ENCODE peak calls at places on chromosomes 1 and 21, in seven cellular contexts. Y is ovary, V is WTC11, S is mammary epithelial cell, M is epithelial cell of esophagus, O is AG09319, W is RWPE1. X is an unnamed sample.

GRCh38 chr1:32904797-32905196 is 3.6 kb upstream of the TMEM54 start:
- DNase-seq in S (no peak), O (no peak), W (no peak), Y (no peak), M (no peak), V (no peak), X (no peak)

GRCh38 chr1:45299296-45299695 is 27.4 kb upstream of the HPDL start:
- DNase-seq in O (no peak), W (no peak), Y (no peak), V (no peak), S (no peak), M (no peak), X (peak; percentile 56)

GRCh38 chr1:12568009-12568767 is 49.8 kb downstream of the DHRS3 start:
- DNase-seq in O (no peak), S (no peak), V (no peak), Y (no peak), M (no peak), W (no peak), X (no peak)

GRCh38 chr1:1264868-1265272 is 8.8 kb downstream of the UBE2J2 start:
- DNase-seq in M (peak; percentile 96), Y (no peak), S (peak; percentile 89), V (peak; percentile 69), W (peak; percentile 85), O (peak; percentile 88), X (peak; percentile 92)

GRCh38 chr21:29540289-29540688 is 241.6 kb downstream of the BACH1 start:
- DNase-seq in S (no peak), M (no peak), V (no peak), Y (no peak), W (no peak), O (no peak), X (no peak)

GRCh38 chr1:145963218-145964019 is 956 bp downstream of the ANKRD34A start:
- DNase-seq in M (peak; percentile 61), V (no peak), O (no peak), Y (no peak), S (peak; percentile 67), W (peak; percentile 78), X (no peak)

GRCh38 chr21:15841856-15842564 is 112.2 kb downstream of the USP25 start:
- DNase-seq in O (peak; percentile 37), Y (no peak), M (peak; percentile 54), W (peak; percentile 8), V (no peak), S (peak; percentile 61), X (no peak)

GRCh38 chr21:44927587-44928461 is 7.1 kb upstream of the ITGB2 start:
- DNase-seq in V (no peak), M (peak; percentile 78), S (peak; percentile 89), W (peak; percentile 84), Y (no peak), O (no peak), X (no peak)

GRCh38 chr1:39405358-39405757 is 86.1 kb upstream of the BMP8A start:
- DNase-seq in W (no peak), S (no peak), Y (peak; percentile 50), O (no peak), V (no peak), M (no peak), X (no peak)

GRCh38 chr1:56469640-56470371 is 109.6 kb downstream of the PLPP3 start:
- DNase-seq in W (no peak), V (no peak), O (no peak), M (peak; percentile 70), Y (no peak), S (peak; percentile 25), X (no peak)

GRCh38 chr1:192805832-192806323 is 3.0 kb upstream of the RGS2 start:
- DNase-seq in V (no peak), S (peak; percentile 85), W (peak; percentile 86), M (peak; percentile 94), O (peak; percentile 77), Y (no peak), X (no peak)

GRCh38 chr21:45386728-45387371 is 18.1 kb upstream of the COL18A1 start:
- DNase-seq in O (peak; percentile 83), M (peak; percentile 46), W (no peak), S (peak; percentile 56), Y (peak; percentile 83), V (no peak), X (no peak)

GRCh38 chr21:46392921-46393320 is 65.8 kb upstream of the DIP2A start:
- DNase-seq in O (peak; percentile 27), M (no peak), W (no peak), Y (peak; percentile 81), V (no peak), S (no peak), X (no peak)

GRCh38 chr1:157993179-157994080 is at the start of gene KIRREL1:
- DNase-seq in O (no peak), S (peak; percentile 61), V (peak; percentile 44), W (peak; percentile 59), M (peak; percentile 65), Y (peak; percentile 82), X (no peak)

GRCh38 chr1:109879881-109880525 is 30.6 kb upstream of the CSF1 start:
- DNase-seq in M (no peak), Y (no peak), S (no peak), V (no peak), O (no peak), W (no peak), X (no peak)

GRCh38 chr1:185265314-185265713 is 51.7 kb downstream of the IVNS1ABP start:
- DNase-seq in Y (no peak), V (no peak), W (no peak), S (no peak), O (no peak), M (no peak), X (no peak)

GRCh38 chr1:95232646-95233320 is 1.2 kb upstream of the RWDD3 start:
- DNase-seq in M (no peak), O (no peak), S (no peak), V (no peak), Y (no peak), W (no peak), X (no peak)

GRCh38 chr1:23865543-23865930 is 2.6 kb downstream of the FUCA1 start:
- DNase-seq in O (peak; percentile 1), M (peak; percentile 88), V (no peak), S (peak; percentile 98), Y (no peak), W (peak; percentile 72), X (no peak)

GRCh38 chr1:157969693-157970485 is 23.6 kb upstream of the KIRREL1 start:
- DNase-seq in W (peak; percentile 78), V (peak; percentile 62), S (peak; percentile 90), M (peak; percentile 88), O (peak; percentile 57), Y (peak; percentile 29), X (no peak)

GRCh38 chr1:243263824-243264223 is 8.0 kb downstream of the SDCCAG8 start:
- DNase-seq in M (no peak), O (no peak), S (no peak), W (no peak), V (no peak), Y (no peak), X (no peak)
- TF ChIP-seq CTCF in M (no peak), O (no peak), S (no peak), W (no peak), V (no peak), Y (no peak), X (no peak)

GRCh38 chr1:43286533-43286932 is 1.2 kb upstream of the C1orf210 start:
- DNase-seq in M (no peak), O (no peak), Y (no peak), S (no peak), V (no peak), W (no peak), X (no peak)

GRCh38 chr1:43284065-43284464 is 1.3 kb downstream of the C1orf210 start:
- DNase-seq in V (peak; percentile 6), O (no peak), Y (no peak), M (no peak), S (no peak), W (no peak), X (no peak)

GRCh38 chr1:43286115-43286514 is 734 bp upstream of the C1orf210 start:
- DNase-seq in S (no peak), M (no peak), W (no peak), V (no peak), Y (no peak), O (no peak), X (no peak)

GRCh38 chr1:43284711-43285110 is 670 bp downstream of the C1orf210 start:
- DNase-seq in S (no peak), W (no peak), V (no peak), Y (no peak), M (no peak), O (no peak), X (no peak)

DNA sequence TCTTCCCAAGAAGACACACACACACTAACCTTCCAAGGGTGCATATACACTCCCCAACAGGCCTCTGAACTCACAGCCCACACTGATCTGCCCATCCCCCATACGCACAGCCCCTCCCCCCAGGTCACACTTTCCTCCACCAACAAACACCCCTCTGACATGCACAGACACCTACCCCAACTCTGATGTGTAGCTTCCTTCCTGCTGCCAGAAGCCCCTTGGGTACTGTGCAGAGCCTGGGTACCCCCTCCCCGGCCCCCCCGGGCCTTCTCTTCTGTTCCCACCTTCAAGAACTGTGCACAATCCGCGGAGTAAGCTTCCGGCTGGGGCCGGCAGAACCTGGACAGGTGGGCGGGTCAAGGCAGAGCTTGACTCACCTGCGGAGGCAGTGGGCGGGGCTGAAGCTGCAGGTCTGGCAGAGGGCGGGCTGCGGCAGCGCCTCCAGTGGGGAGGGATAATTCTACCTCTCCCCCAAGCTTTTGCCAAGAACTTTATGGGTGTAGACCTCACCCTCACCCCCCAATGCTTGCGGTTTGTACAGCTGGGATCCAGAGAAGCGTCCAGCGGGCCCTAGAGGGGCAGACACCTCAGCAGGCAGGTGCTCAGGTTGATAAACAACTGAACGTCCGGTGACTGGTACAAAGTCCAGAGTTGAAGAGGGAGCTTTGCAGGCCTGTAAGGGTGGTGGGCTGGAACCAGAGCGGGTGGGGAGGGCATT is at the start of gene C1orf210:
- DNase-seq in O (no peak), W (peak; percentile 94), Y (no peak), V (peak; percentile 98), S (peak; percentile 83), M (peak; percentile 94), X (no peak)
- TF ChIP-seq CTCF in O (no peak), W (peak; percentile 19), Y (no peak), V (peak; percentile 39), S (peak; percentile 49), M (peak; percentile 72), X (no peak)

GRCh38 chr1:40662151-40662550 is 3.3 kb downstream of the RIMS3 start:
- DNase-seq in V (no peak), Y (no peak), S (no peak), M (peak; percentile 40), O (no peak), W (no peak), X (no peak)
- TF ChIP-seq CTCF in V (no peak), Y (no peak), S (no peak), M (no peak), O (no peak), W (no peak), X (no peak)

DNA sequence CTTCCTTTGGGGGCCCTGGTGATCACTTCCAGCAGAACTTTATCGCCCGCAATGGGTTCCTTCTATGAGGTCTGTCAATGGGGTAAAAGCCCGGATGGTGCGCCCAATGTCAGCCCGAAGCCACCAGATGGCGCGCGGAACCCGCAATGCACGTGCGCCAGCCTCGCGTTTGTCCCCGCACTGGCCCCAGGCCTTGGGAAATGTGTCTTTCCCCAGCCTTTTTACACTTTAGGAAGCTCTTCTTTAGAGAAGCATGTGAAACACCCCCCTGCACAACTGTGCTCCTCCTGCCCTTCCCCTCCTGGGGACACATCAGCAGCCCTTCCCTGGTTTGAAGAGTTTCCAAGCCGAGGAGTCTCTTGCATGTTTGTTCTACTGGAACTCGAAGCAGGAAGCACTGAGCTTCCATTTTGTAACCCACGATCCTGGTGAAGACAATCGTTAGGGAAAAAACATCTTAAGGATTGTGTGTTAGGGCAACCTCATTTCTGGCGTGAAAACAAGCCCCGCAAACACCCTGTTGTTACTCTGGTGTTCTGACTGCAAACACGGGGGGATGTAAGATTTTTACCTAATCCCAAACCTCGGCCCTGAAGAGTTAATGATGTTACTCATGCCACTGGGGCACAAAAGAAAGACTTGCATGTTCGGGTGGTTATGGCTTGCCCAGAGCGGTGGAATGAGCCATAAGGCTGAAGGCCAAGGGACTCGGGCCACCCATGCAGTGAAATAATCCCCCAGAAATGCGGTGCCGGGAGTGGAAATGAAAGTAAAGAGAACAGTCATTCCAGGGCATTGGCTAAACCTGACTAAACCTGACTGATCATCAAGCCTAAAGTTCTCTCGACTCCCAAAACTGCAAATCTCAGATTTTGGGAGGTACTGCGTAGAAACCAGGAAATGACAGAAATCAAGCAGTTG is 20.4 kb upstream of the TARBP1 start:
- DNase-seq in S (peak; percentile 84), V (peak; percentile 91), Y (peak; percentile 93), W (peak; percentile 74), M (peak; percentile 94), O (peak; percentile 77), X (peak; percentile 95)
- TF ChIP-seq CTCF in S (peak; percentile 89), V (peak; percentile 63), Y (peak; percentile 98), W (peak; percentile 92), M (peak; percentile 91), O (peak; percentile 93), X (peak; percentile 97)

X was measured in osteocyte.